ENCODE peak calls at places on chromosomes 13 and 19, in five cellular contexts. G is upper lobe of left lung, N is heart right ventricle, V is OCI-LY7, B is aorta. Q is an unnamed sample.

GRCh38 chr13:44759222-44759721 is 183.1 kb upstream of the TSC22D1 start:
- DNase-seq in B (no peak), N (no peak), V (no peak), G (no peak), Q (no peak)

GRCh38 chr13:30743319-30744055 is 8.1 kb downstream of the ALOX5AP start:
- DNase-seq in N (no peak), B (peak), G (peak), V (no peak), Q (no peak)

GRCh38 chr13:24929196-24929595 is 165.2 kb downstream of the RNF17 start:
- DNase-seq in N (no peak), G (no peak), B (no peak), V (no peak), Q (no peak)

GRCh38 chr13:48778551-48779088 is 124.9 kb downstream of the CYSLTR2 start:
- DNase-seq in N (no peak), V (no peak), G (no peak), B (no peak), Q (no peak)

GRCh38 chr13:56317839-56318238 is 822.9 kb upstream of the PRR20A start:
- DNase-seq in B (no peak), V (no peak), G (no peak), N (no peak), Q (no peak)

GRCh38 chr13:32117696-32118095 is 86.1 kb downstream of the FRY start:
- DNase-seq in B (peak), G (peak), N (peak), V (no peak), Q (no peak)

GRCh38 chr13:29081036-29081435 is 260.9 kb downstream of the MTUS2 start:
- DNase-seq in V (peak), N (no peak), B (no peak), G (no peak), Q (no peak)

GRCh38 chr19:19120308-19121156 is 17.7 kb downstream of the TMEM161A start:
- DNase-seq in B (peak), G (no peak), N (no peak), V (peak), Q (no peak)

GRCh38 chr13:111282997-111283396 is 37.4 kb upstream of the TEX29 start:
- DNase-seq in G (no peak), N (no peak), B (no peak), V (no peak), Q (no peak)

GRCh38 chr19:34471906-34472305 is 9.7 kb upstream of the WTIP start:
- DNase-seq in B (no peak), G (no peak), N (no peak), V (no peak), Q (no peak)

GRCh38 chr19:42203700-42204099 is 13.8 kb downstream of the DEDD2 start:
- DNase-seq in N (no peak), G (no peak), V (no peak), B (peak), Q (no peak)
- H3K27ac ChIP-seq in N (no peak), G (no peak), V (no peak), B (no peak), Q (no peak)

GRCh38 chr19:1399745-1400144 is 1.6 kb downstream of the GAMT start:
- DNase-seq in V (no peak), G (no peak), N (no peak), B (no peak), Q (no peak)

GRCh38 chr19:1399079-1399478 is 2.3 kb downstream of the GAMT start:
- DNase-seq in V (no peak), G (no peak), N (no peak), B (no peak), Q (no peak)

GRCh38 chr19:1401889-1402217 is 511 bp upstream of the GAMT start:
- DNase-seq in V (no peak), N (no peak), B (no peak), G (no peak), Q (no peak)

GRCh38 chr19:1401138-1401888 is at the start of gene GAMT:
- DNase-seq in N (no peak), B (no peak), G (no peak), V (peak), Q (peak)

DNA sequence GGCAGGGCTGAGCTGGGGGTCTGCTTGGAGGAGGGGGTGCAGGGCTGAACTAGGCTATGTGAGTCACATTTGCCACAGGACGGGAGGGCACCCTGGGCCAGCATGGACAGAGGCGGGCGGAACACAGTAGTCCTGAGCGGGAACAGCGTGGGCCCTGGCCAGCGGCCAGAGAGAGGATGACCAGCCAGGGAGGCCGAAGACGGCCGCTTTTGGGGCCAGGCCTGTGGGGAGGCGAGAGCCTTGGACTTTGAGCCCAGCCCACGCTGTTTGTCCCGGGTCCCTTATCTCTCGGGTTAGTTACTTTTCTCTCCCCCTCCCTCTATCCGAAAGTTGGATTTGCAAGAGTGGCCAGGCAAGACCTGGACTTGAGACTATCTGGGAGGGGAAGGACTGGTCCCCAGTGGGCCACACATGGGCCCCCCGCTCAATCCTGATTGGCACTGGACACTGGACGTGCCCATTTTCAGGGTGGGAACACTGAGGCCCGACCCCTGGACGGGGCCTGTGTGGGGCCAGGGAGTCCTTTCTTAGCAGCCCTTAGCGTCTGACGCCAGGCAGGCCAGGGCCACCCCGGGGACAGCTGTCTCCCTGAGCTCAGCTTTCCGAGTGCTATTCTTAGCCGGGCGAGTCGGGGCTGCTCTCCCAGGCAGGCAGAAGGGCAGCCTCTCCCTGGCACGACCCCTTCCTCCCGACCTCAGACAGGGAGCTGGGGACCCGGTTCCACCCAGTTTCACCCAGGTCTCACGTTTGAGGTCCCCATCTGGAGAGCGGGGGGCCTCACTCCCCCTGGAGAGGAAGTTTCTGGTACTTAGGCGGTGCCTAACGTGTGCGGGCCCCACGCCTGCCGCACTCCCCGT is 833 bp downstream of the GAMT start:
- DNase-seq in B (no peak), V (no peak), G (no peak), N (peak), Q (no peak)
- H3K27ac ChIP-seq in B (no peak), V (no peak), G (no peak), N (peak), Q (peak)

GRCh38 chr19:11494634-11495285 is 10.9 kb downstream of the ZNF653 start:
- DNase-seq in N (no peak), G (no peak), V (no peak), B (no peak), Q (no peak)
- H3K27ac ChIP-seq in N (no peak), G (no peak), V (no peak), B (no peak), Q (no peak)

DNA sequence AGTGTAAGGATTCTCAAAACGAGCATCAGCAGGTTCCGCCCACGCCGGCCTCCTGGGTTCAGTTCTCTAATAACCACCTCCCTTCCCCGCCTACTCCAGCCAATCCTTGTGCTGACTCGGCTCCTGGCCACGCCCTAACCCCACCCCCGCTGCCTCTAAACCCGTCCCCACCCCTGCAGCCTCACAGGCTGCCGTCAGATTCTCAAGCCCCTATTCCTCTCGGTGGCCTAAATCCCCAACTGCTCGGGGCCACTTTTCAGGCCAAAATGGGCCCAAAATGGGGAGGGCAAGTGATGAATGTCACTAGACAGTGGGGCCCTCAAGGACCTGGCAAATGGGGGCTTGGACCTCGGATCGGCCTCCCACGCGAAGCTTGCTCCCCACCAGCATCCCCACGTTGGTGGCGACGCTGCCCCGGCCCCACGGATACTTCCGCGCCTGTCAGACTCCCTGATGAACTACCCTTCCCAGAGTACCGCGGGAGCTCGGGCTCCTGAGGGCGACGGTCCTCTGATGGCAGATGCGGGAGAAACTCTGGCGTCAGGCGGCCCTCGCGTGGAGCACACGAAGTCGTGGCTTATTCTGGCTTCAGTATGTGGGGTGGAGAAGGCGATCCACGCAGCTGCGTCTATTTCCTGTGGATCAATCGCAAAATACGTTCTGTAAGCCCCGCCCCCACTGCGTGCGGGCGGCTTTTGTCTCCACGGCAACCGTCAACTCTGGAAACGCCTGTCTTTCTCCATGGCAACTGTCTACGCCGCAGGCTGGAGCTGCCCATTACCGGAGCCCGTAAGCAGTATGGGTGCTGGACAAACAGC is 24.8 kb downstream of the ZNF473 start:
- DNase-seq in V (peak), B (peak), N (peak), G (peak), Q (peak)
- H3K27ac ChIP-seq in V (no peak), B (peak), N (peak), G (peak), Q (peak)

Q was measured in caudate nucleus.